ENCODE peak calls at places on chromosomes 13 and 19, in five cellular contexts. X, I, P, M and C are unnamed samples.

GRCh38 chr19:33436360-33437345 is 63.1 kb downstream of the CEBPG start:
- DNase-seq in X (no peak), I (no peak), P (no peak), M (no peak), C (no peak)

GRCh38 chr19:57334191-57334590 is 13.9 kb downstream of the ZNF543 start:
- DNase-seq in X (no peak), I (no peak), P (no peak), M (no peak), C (peak; percentile 29)

GRCh38 chr13:84563611-84564010 is 681.3 kb upstream of the SLITRK1 start:
- DNase-seq in X (no peak), I (no peak), P (no peak), M (no peak), C (no peak)

GRCh38 chr19:3392480-3392879 is 26.1 kb downstream of the NFIC start:
- DNase-seq in X (no peak), I (no peak), P (no peak), M (no peak), C (no peak)

GRCh38 chr13:72166102-72166660 is 299.2 kb upstream of the DACH1 start:
- DNase-seq in X (no peak), I (no peak), P (no peak), M (no peak), C (no peak)

GRCh38 chr19:56119585-56119978 is 1.5 kb downstream of the ZNF787 start:
- DNase-seq in X (no peak), I (no peak), P (no peak), M (no peak), C (peak; percentile 35)

GRCh38 chr13:19864018-19864338 is 529 bp upstream of the ZMYM5 start:
- DNase-seq in X (peak; percentile 61), I (no peak), P (peak; percentile 56), M (no peak), C (no peak)

GRCh38 chr19:2355168-2356035 is 4.7 kb upstream of the TMPRSS9 start:
- DNase-seq in X (no peak), I (no peak), P (no peak), M (no peak), C (no peak)

GRCh38 chr13:88472316-88472715 is 801.1 kb downstream of the SLITRK5 start:
- DNase-seq in X (no peak), I (no peak), P (no peak), M (no peak), C (no peak)

GRCh38 chr19:47549341-47549768 is 23.6 kb downstream of the ZNF541 start:
- DNase-seq in X (no peak), I (no peak), P (no peak), M (no peak), C (no peak)

GRCh38 chr13:95050800-95051620 is 250.2 kb downstream of the ABCC4 start:
- DNase-seq in X (no peak), I (no peak), P (no peak), M (no peak), C (no peak)

GRCh38 chr19:290539-291521 is at the start of gene PLPP2:
- DNase-seq in X (peak; percentile 48), I (peak; percentile 85), P (peak; percentile 92), M (no peak), C (no peak)

GRCh38 chr13:28761586-28761985 is 42.8 kb upstream of the SLC46A3 start:
- DNase-seq in X (no peak), I (no peak), P (no peak), M (no peak), C (no peak)

GRCh38 chr19:6239871-6240676 is 39.7 kb downstream of the MLLT1 start:
- DNase-seq in X (no peak), I (no peak), P (peak; percentile 42), M (no peak), C (no peak)

GRCh38 chr13:48631441-48631840 is 22.3 kb upstream of the CYSLTR2 start:
- DNase-seq in X (no peak), I (no peak), P (no peak), M (no peak), C (no peak)
- TF ChIP-seq MAX in X (no peak), I (no peak), P (no peak), M (no peak), C (no peak)

DNA sequence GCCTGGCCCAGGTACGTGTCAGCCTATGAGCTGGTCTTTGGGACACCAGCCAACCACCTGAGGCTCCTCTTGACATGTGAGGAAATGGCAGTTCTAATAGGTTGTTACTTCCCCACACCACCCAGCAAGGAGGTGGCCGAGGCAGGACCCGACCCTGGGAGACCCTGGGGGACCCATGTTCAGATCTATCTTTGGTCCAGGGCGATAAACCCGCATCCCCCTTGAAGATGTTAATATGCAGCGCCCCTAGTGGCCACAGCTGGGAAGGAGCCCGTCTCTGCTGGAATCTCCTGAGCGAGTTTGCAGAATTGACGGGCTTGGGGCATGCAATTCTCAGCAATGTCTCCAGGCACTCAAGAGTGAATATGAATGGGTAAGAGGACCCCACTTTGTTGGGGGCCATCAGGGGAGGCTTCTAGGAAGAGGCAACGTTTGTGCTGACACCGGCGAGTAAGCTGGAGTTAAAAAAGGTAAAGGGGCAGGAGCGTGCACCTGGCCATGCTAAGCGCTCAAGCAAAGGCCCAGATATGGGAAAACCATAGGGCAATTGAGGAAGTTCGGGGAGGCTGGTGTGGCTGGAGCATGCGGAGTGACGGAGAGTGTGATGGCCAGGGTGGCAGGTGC is 1.5 kb upstream of the MYO1F start:
- DNase-seq in X (peak; percentile 83), I (peak; percentile 33), P (peak; percentile 91), M (no peak), C (peak; percentile 35)
- TF ChIP-seq USF2 in X (no peak), I (no peak), P (no peak), M (no peak), C (no peak)

GRCh38 chr13:46961719-46962118 is 64.9 kb upstream of the HTR2A start:
- DNase-seq in X (no peak), I (no peak), P (no peak), M (peak; percentile 86), C (no peak)
- TF ChIP-seq ATF2 in X (no peak), I (no peak), P (no peak), M (peak; percentile 79), C (no peak)

GRCh38 chr13:24618219-24618955 is 61.8 kb upstream of the ATP12A start:
- DNase-seq in X (no peak), I (no peak), P (no peak), M (peak; percentile 40), C (no peak)
- TF ChIP-seq MAX in X (no peak), I (no peak), P (no peak), M (no peak), C (no peak)

GRCh38 chr19:7916137-7916907 is 1.7 kb downstream of the TGFBR3L start:
- DNase-seq in X (no peak), I (no peak), P (peak; percentile 60), M (no peak), C (no peak)

GRCh38 chr19:7916908-7917291 is 2.3 kb downstream of the TGFBR3L start:
- DNase-seq in X (no peak), I (no peak), P (no peak), M (no peak), C (no peak)

GRCh38 chr19:7915250-7916136 is 863 bp downstream of the TGFBR3L start:
- DNase-seq in X (no peak), I (no peak), P (no peak), M (no peak), C (no peak)

GRCh38 chr19:7918615-7919421 is 1.3 kb upstream of the SNAPC2 start:
- DNase-seq in X (no peak), I (no peak), P (no peak), M (no peak), C (peak; percentile 81)

GRCh38 chr19:7917292-7918061 is 2.7 kb upstream of the SNAPC2 start:
- DNase-seq in X (no peak), I (no peak), P (peak; percentile 77), M (no peak), C (no peak)
- TF ChIP-seq USF2 in X (no peak), I (no peak), P (no peak), M (no peak), C (no peak)

GRCh38 chr19:29006057-29006735 is 206.8 kb downstream of the UQCRFS1 start:
- DNase-seq in X (no peak), I (no peak), P (no peak), M (no peak), C (no peak)
- TF ChIP-seq ATF2 in X (no peak), I (no peak), P (no peak), M (no peak), C (no peak)

DNA sequence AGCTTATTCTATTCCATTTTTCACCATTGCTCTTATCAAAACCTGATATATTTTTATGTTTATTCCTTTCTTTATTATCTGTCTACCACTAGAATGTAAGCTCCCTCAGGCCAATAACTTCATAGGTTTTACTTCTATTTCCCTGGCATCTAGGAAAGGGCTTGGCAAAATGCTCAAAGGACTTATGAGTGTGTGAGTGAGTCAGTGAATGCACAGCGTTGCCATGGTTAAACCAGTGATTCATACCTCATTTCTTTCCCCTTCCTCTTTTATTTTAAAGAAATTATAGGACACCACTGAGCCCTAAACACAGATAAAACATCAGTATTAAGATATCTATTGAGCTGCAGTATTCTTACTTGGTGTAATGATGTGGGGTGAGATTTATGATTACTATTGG is 162.1 kb downstream of the GPC6 start:
- DNase-seq in X (no peak), I (no peak), P (no peak), M (no peak), C (no peak)
- TF ChIP-seq MAX in X (no peak), I (no peak), P (no peak), M (no peak), C (no peak)

GRCh38 chr13:34361528-34361927 is 543.6 kb downstream of the RFC3 start:
- DNase-seq in X (no peak), I (no peak), P (no peak), M (no peak), C (no peak)
- TF ChIP-seq USF2 in X (no peak), I (no peak), P (no peak), M (no peak), C (no peak)

GRCh38 chr13:109497917-109498316 is 288.5 kb downstream of the IRS2 start:
- DNase-seq in X (no peak), I (no peak), P (no peak), M (no peak), C (no peak)

GRCh38 chr13:109496216-109496615 is 290.2 kb downstream of the IRS2 start:
- DNase-seq in X (no peak), I (no peak), P (no peak), M (no peak), C (no peak)

GRCh38 chr13:109494955-109495354 is 291.4 kb downstream of the IRS2 start:
- DNase-seq in X (no peak), I (no peak), P (no peak), M (no peak), C (no peak)

GRCh38 chr13:109500146-109500773 is 286.1 kb downstream of the IRS2 start:
- DNase-seq in X (no peak), I (no peak), P (peak; percentile 29), M (no peak), C (no peak)
- TF ChIP-seq ATF2 in X (no peak), I (no peak), P (no peak), M (no peak), C (no peak)